ENCODE peak calls at places on chromosomes 11 and 22, in nine cellular contexts. I is stomach, Z is fibroblast of lung, A is WERI-Rb-1, E is cardiac muscle cell, N is heart right ventricle, W is prostate gland, C is pancreas, T is PC-3. K is an unnamed sample.

GRCh38 chr11:75147875-75148263 is 3.0 kb upstream of the SLCO2B1 start:
- DNase-seq in W (no peak), Z (no peak), T (no peak), E (no peak), I (no peak), A (no peak), N (peak; percentile 50), C (no peak), K (no peak)

GRCh38 chr11:111707039-111707690 is 59.0 kb downstream of the PPP2R1B start:
- DNase-seq in A (no peak), T (peak; percentile 26), Z (peak; percentile 84), W (peak; percentile 82), N (peak; percentile 61), C (no peak), E (peak; percentile 96), I (peak; percentile 82), K (no peak)

GRCh38 chr22:43840431-43840830 is 21.9 kb downstream of the SULT4A1 start:
- DNase-seq in I (no peak), T (no peak), W (no peak), N (no peak), C (peak; percentile 47), A (no peak), Z (no peak), E (no peak), K (no peak)

GRCh38 chr22:37745548-37746365 is 48.9 kb downstream of the TRIOBP start:
- DNase-seq in N (peak; percentile 93), Z (peak; percentile 83), T (peak; percentile 87), A (peak; percentile 88), C (peak; percentile 95), I (peak; percentile 95), E (peak; percentile 90), W (peak; percentile 91), K (peak; percentile 56)

GRCh38 chr11:26079966-26080365 is 252.0 kb upstream of the ANO3 start:
- DNase-seq in T (no peak), Z (no peak), E (no peak), I (no peak), N (no peak), A (no peak), W (no peak), C (no peak), K (no peak)

GRCh38 chr11:78961938-78962701 is 387.5 kb upstream of the NARS2 start:
- DNase-seq in W (no peak), C (no peak), Z (peak; percentile 68), E (peak; percentile 67), A (no peak), T (peak; percentile 74), I (no peak), N (no peak), K (no peak)

GRCh38 chr11:130178441-130178971 is 18.9 kb downstream of the ST14 start:
- DNase-seq in Z (no peak), C (peak; percentile 25), W (no peak), I (no peak), N (peak; percentile 53), T (no peak), E (no peak), A (no peak), K (no peak)

GRCh38 chr11:86041975-86042378 is 26.9 kb downstream of the PICALM start:
- DNase-seq in A (peak; percentile 66), W (peak; percentile 84), T (peak; percentile 92), C (no peak), E (peak; percentile 95), N (peak; percentile 89), I (peak; percentile 64), Z (peak; percentile 90), K (peak; percentile 87)

GRCh38 chr11:72257551-72257950 is 13.6 kb upstream of the PHOX2A start:
- DNase-seq in W (no peak), E (no peak), A (no peak), C (no peak), N (no peak), I (no peak), Z (peak; percentile 19), T (no peak), K (no peak)

GRCh38 chr11:69018924-69019323 is 5.9 kb upstream of the MRGPRF start:
- DNase-seq in N (no peak), W (no peak), I (no peak), T (no peak), C (no peak), E (peak; percentile 54), Z (peak; percentile 82), A (no peak), K (no peak)

GRCh38 chr22:47918936-47919505 is 1156.6 kb downstream of the TBC1D22A start:
- DNase-seq in T (no peak), C (no peak), W (no peak), N (no peak), A (peak; percentile 92), E (no peak), Z (no peak), I (no peak), K (no peak)

GRCh38 chr11:123519055-123519796 is 89.2 kb downstream of the GRAMD1B start:
- DNase-seq in E (peak; percentile 11), T (peak; percentile 81), W (no peak), C (no peak), Z (peak; percentile 52), N (no peak), A (peak; percentile 74), I (no peak), K (no peak)

GRCh38 chr22:25718109-25718830 is 23.7 kb upstream of the MYO18B start:
- DNase-seq in I (no peak), E (no peak), N (no peak), W (no peak), C (no peak), Z (no peak), T (no peak), A (no peak), K (no peak)

GRCh38 chr11:68028802-68029475 is 1.5 kb upstream of the NDUFS8 start:
- DNase-seq in I (no peak), A (no peak), Z (peak; percentile 32), N (no peak), T (peak; percentile 73), E (peak; percentile 39), W (no peak), C (no peak), K (no peak)

GRCh38 chr11:46352063-46352841 is 5.0 kb downstream of the DGKZ start:
- DNase-seq in E (peak; percentile 65), Z (no peak), T (peak; percentile 26), W (no peak), N (no peak), C (peak; percentile 95), I (peak; percentile 87), A (peak; percentile 88), K (no peak)

GRCh38 chr22:24901448-24901847 is 45.0 kb downstream of the LHFPL7 start:
- DNase-seq in Z (no peak), A (no peak), W (no peak), E (no peak), I (no peak), T (no peak), C (no peak), N (no peak), K (no peak)

GRCh38 chr11:113119074-113119473 is 157.9 kb downstream of the NCAM1 start:
- DNase-seq in I (no peak), W (no peak), E (peak; percentile 26), Z (peak; percentile 12), A (no peak), T (no peak), C (no peak), N (peak; percentile 10), K (no peak)

GRCh38 chr11:75035911-75036536 is 47.3 kb downstream of the NEU3 start:
- DNase-seq in A (no peak), W (no peak), N (no peak), C (no peak), Z (no peak), T (peak; percentile 93), I (no peak), E (no peak), K (no peak)

GRCh38 chr11:86594746-86595145 is 77.7 kb downstream of the ME3 start:
- DNase-seq in C (no peak), Z (peak; percentile 68), I (no peak), T (peak; percentile 57), N (no peak), A (no peak), W (no peak), E (no peak), K (no peak)

GRCh38 chr11:6900327-6900999 is 8.2 kb upstream of the OR2D2 start:
- DNase-seq in A (no peak), C (no peak), N (no peak), E (no peak), Z (no peak), I (no peak), T (peak; percentile 30), W (no peak), K (no peak)

GRCh38 chr22:39282642-39283311 is 36.6 kb downstream of the RPL3 start:
- DNase-seq in I (no peak), N (no peak), C (no peak), T (peak; percentile 15), Z (no peak), E (no peak), A (no peak), W (no peak), K (no peak)
- TF ChIP-seq CTCF in I (no peak), N (peak; percentile 11), C (no peak), T (no peak), Z (no peak), E (no peak), A (no peak), W (no peak), K (no peak)

GRCh38 chr11:132463941-132464340 is 1068.4 kb downstream of the OPCML start:
- DNase-seq in W (no peak), I (no peak), T (no peak), C (no peak), A (no peak), E (peak; percentile 47), Z (peak; percentile 30), N (peak; percentile 44), K (no peak)
- H3K9me3 ChIP-seq in W (no peaks in the 10 kb centered on the region), I (no peaks in the 10 kb centered on the region), T (peaks cover 21% of the 10 kb centered on the region), C (no peaks in the 10 kb centered on the region), A (no peaks in the 10 kb centered on the region), E (no peaks in the 10 kb centered on the region), Z (no peaks in the 10 kb centered on the region), N (no peaks in the 10 kb centered on the region), K (no peaks in the 10 kb centered on the region)

DNA sequence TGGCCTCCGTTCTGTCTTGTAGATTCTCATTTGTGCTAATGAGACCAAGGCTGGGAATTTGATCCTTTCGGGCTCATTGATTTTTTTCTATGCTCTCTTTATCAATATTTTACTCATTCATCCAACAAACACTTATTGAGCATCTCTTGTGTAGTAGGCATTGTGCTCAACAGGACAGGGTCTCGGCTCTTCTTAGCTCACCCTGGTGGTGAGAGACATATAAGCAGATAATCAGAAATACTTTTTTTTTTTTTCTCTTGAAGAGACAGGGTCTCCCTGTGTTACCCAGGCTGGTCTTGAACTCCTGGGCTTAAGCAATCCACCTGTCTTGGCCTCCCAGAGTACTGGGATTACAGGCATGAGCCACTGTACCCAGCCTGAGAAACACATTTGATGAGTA is 48.0 kb upstream of the SLC5A1 start:
- DNase-seq in I (no peak), E (no peak), N (no peak), Z (no peak), T (peak; percentile 4), A (no peak), C (no peak), W (no peak), K (no peak)
- TF ChIP-seq CTCF in I (no peak), E (peak; percentile 13), N (no peak), Z (peak; percentile 24), T (peak; percentile 37), A (no peak), C (no peak), W (no peak), K (no peak)

DNA sequence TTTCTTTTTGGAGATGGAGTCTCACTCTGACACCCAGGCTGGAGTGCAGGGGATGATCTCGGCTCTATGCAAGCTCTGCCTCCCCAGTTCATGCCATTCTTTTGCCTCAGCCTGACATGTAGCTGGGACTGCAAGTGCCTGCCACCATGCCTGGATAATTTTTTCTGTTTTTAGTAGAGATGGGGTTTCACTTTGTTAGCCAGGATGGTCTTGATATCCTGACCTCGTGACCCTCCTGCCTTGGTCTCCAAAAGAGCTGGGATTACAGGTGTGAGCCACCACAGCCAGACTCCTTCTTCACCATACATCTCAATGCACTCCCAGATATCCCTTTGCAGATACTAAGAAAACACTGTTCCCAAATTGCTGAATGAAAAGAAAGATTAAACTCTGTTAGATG is 224.3 kb downstream of the OR4A5 start:
- DNase-seq in W (no peak), N (no peak), T (no peak), C (no peak), A (no peak), E (no peak), I (no peak), Z (no peak), K (no peak)
- H3K9me3 ChIP-seq in W (no peaks in the 10 kb centered on the region), N (peaks cover 84% of the 10 kb centered on the region), T (peaks cover 32% of the 10 kb centered on the region), C (no peaks in the 10 kb centered on the region), A (no peaks in the 10 kb centered on the region), E (peaks cover 48% of the 10 kb centered on the region), I (peaks cover 100% of the 10 kb centered on the region), Z (no peaks in the 10 kb centered on the region), K (peaks cover 79% of the 10 kb centered on the region)

K was measured in ascending aorta.